ENCODE peak calls at places on chromosomes 11 and 22, in seven cellular contexts. One of them, this sample, is unnamed.

GRCh38 chr11:64933935-64934693 is 1.6 kb downstream of the GPHA2 start:
- ATAC-seq in heart left ventricle: no peak
- ATAC-seq in HCT116: no peak
- ATAC-seq in upper lobe of left lung: no peak
- ATAC-seq in psoas muscle: no peak
- ATAC-seq in pancreas: no peak
- ATAC-seq in lung: no peak
- ATAC-seq in this sample: no peak

GRCh38 chr11:69642549-69642912 is 1.6 kb downstream of the CCND1 start:
- ATAC-seq in heart left ventricle: no peak
- ATAC-seq in HCT116: no peak
- ATAC-seq in upper lobe of left lung: peak; percentile 15
- ATAC-seq in psoas muscle: no peak
- ATAC-seq in pancreas: no peak
- ATAC-seq in lung: no peak
- ATAC-seq in this sample: no peak

GRCh38 chr11:27485930-27486773 is 13.6 kb upstream of the LGR4 start:
- ATAC-seq in heart left ventricle: no peak
- ATAC-seq in HCT116: peak; percentile 73
- ATAC-seq in upper lobe of left lung: peak; percentile 63
- ATAC-seq in psoas muscle: peak; percentile 67
- ATAC-seq in pancreas: peak; percentile 67
- ATAC-seq in lung: peak; percentile 58
- ATAC-seq in this sample: no peak

GRCh38 chr11:12123177-12123576 is 12.8 kb downstream of the MICAL2 start:
- ATAC-seq in heart left ventricle: no peak
- ATAC-seq in HCT116: no peak
- ATAC-seq in upper lobe of left lung: no peak
- ATAC-seq in psoas muscle: no peak
- ATAC-seq in pancreas: no peak
- ATAC-seq in lung: no peak
- ATAC-seq in this sample: no peak

GRCh38 chr22:50119768-50120251 is 30.0 kb downstream of the MOV10L1 start:
- ATAC-seq in heart left ventricle: no peak
- ATAC-seq in HCT116: no peak
- ATAC-seq in upper lobe of left lung: no peak
- ATAC-seq in psoas muscle: no peak
- ATAC-seq in pancreas: no peak
- ATAC-seq in lung: no peak
- ATAC-seq in this sample: no peak

GRCh38 chr22:36196254-36197064 is 5.2 kb downstream of the APOL4 start:
- ATAC-seq in heart left ventricle: no peak
- ATAC-seq in HCT116: no peak
- ATAC-seq in upper lobe of left lung: no peak
- ATAC-seq in psoas muscle: no peak
- ATAC-seq in pancreas: no peak
- ATAC-seq in lung: no peak
- ATAC-seq in this sample: no peak

GRCh38 chr11:45102361-45102809 is 44.1 kb upstream of the PRDM11 start:
- ATAC-seq in heart left ventricle: no peak
- ATAC-seq in HCT116: no peak
- ATAC-seq in upper lobe of left lung: no peak
- ATAC-seq in psoas muscle: no peak
- ATAC-seq in pancreas: no peak
- ATAC-seq in lung: no peak
- ATAC-seq in this sample: no peak

GRCh38 chr11:27370374-27370773 is 7.4 kb upstream of the CCDC34 start:
- ATAC-seq in heart left ventricle: no peak
- ATAC-seq in HCT116: no peak
- ATAC-seq in upper lobe of left lung: no peak
- ATAC-seq in psoas muscle: no peak
- ATAC-seq in pancreas: no peak
- ATAC-seq in lung: no peak
- ATAC-seq in this sample: no peak

GRCh38 chr11:104668797-104669463 is 229.3 kb downstream of the CASP12 start:
- ATAC-seq in heart left ventricle: no peak
- ATAC-seq in HCT116: peak; percentile 79
- ATAC-seq in upper lobe of left lung: no peak
- ATAC-seq in psoas muscle: no peak
- ATAC-seq in pancreas: no peak
- ATAC-seq in lung: no peak
- ATAC-seq in this sample: no peak

DNA sequence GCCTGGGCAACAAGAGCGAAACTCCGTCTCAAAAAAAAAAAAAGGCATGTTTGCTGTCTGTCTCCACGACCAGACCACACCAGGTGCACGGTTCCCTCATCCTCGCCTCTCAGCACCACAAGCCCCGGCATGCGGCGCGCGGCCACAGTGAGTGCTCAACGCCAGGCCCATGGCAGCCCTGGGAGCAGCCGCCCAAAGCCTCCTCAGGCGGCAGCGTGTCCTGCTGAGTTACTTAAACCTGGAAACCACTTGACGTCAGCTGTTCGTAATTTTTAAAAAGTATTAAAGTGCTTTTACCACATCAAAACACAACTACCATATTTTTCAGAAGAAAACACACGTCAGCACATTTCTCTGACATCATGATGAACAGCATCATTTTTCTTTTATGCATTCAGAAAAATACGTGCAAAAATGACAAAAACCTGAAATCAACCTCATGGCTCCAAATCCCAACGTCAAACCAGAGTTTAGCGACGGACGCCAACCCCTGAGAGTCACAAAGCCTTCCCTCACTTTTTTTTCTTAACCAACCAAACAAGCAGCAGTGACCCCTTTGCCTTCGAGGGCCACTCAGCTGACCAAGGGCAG is 2.1 kb downstream of the DEAF1 start:
- ATAC-seq in heart left ventricle: no peak
- ATAC-seq in HCT116: no peak
- ATAC-seq in upper lobe of left lung: no peak
- ATAC-seq in psoas muscle: no peak
- ATAC-seq in pancreas: no peak
- ATAC-seq in lung: no peak
- ATAC-seq in this sample: no peak
- H3K4me3 ChIP-seq in heart left ventricle: no peak overlapping the region
- H3K4me3 ChIP-seq in HCT116: no peak overlapping the region
- H3K4me3 ChIP-seq in upper lobe of left lung: no peak overlapping the region
- H3K4me3 ChIP-seq in psoas muscle: peak overlapping the region; percentile 95
- H3K4me3 ChIP-seq in pancreas: no peak overlapping the region
- H3K4me3 ChIP-seq in lung: no peak overlapping the region
- H3K4me3 ChIP-seq in this sample: peak overlapping the region; percentile 94

DNA sequence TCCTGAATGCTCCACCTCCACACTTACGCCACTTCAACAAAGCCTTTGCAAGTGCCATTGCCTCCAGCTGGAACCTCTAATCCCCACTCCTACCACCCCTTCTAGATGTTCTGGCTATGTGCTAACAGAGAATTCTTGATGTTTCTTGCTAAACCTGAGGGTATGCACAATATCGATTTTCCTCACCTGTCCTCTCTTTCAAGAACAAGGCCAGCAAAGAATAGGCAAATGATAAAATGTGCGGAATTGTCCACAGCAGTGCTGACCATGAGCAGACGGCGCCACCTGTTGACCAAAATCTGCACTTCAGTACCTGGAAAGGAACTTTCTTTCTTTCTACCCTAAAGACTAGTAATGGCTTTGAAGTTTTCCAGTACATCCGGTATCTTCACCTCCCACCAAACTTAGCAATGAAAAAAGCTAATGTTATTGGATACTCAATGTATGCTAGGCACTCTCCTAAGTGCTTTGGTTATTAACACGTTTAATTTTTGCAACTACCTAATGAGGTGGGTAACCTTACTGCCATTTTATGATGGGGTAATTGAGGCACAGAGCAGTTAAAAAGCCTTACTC is 3.4 kb downstream of the TIMM10 start:
- ATAC-seq in heart left ventricle: no peak
- ATAC-seq in HCT116: no peak
- ATAC-seq in upper lobe of left lung: peak; percentile 49
- ATAC-seq in psoas muscle: peak; percentile 31
- ATAC-seq in pancreas: peak; percentile 34
- ATAC-seq in lung: no peak
- ATAC-seq in this sample: peak; percentile 33
- H3K27me3 ChIP-seq in heart left ventricle: no peaks in the 10 kb centered on the region
- H3K27me3 ChIP-seq in HCT116: no peaks in the 10 kb centered on the region
- H3K27me3 ChIP-seq in upper lobe of left lung: no peaks in the 10 kb centered on the region
- H3K27me3 ChIP-seq in psoas muscle: no peaks in the 10 kb centered on the region
- H3K27me3 ChIP-seq in pancreas: no peaks in the 10 kb centered on the region
- H3K27me3 ChIP-seq in lung: no peaks in the 10 kb centered on the region
- H3K27me3 ChIP-seq in this sample: no peaks in the 10 kb centered on the region

GRCh38 chr11:95153857-95154246 is 64.2 kb downstream of the ENDOD1 start:
- ATAC-seq in heart left ventricle: no peak
- ATAC-seq in HCT116: no peak
- ATAC-seq in upper lobe of left lung: no peak
- ATAC-seq in psoas muscle: no peak
- ATAC-seq in pancreas: no peak
- ATAC-seq in lung: no peak
- ATAC-seq in this sample: no peak

GRCh38 chr11:95152878-95153856 is 63.5 kb downstream of the ENDOD1 start:
- ATAC-seq in heart left ventricle: no peak
- ATAC-seq in HCT116: no peak
- ATAC-seq in upper lobe of left lung: no peak
- ATAC-seq in psoas muscle: no peak
- ATAC-seq in pancreas: no peak
- ATAC-seq in lung: no peak
- ATAC-seq in this sample: no peak

GRCh38 chr11:95156133-95156731 is 66.6 kb downstream of the ENDOD1 start:
- ATAC-seq in heart left ventricle: no peak
- ATAC-seq in HCT116: no peak
- ATAC-seq in upper lobe of left lung: no peak
- ATAC-seq in psoas muscle: no peak
- ATAC-seq in pancreas: no peak
- ATAC-seq in lung: no peak
- ATAC-seq in this sample: no peak

GRCh38 chr11:95155385-95155784 is 65.7 kb downstream of the ENDOD1 start:
- ATAC-seq in heart left ventricle: no peak
- ATAC-seq in HCT116: no peak
- ATAC-seq in upper lobe of left lung: no peak
- ATAC-seq in psoas muscle: no peak
- ATAC-seq in pancreas: no peak
- ATAC-seq in lung: no peak
- ATAC-seq in this sample: no peak

GRCh38 chr11:95154514-95154913 is 64.9 kb downstream of the ENDOD1 start:
- ATAC-seq in heart left ventricle: no peak
- ATAC-seq in HCT116: no peak
- ATAC-seq in upper lobe of left lung: no peak
- ATAC-seq in psoas muscle: no peak
- ATAC-seq in pancreas: no peak
- ATAC-seq in lung: no peak
- ATAC-seq in this sample: no peak
- TF ChIP-seq CTCF in heart left ventricle: peak; percentile 47
- TF ChIP-seq CTCF in HCT116: peak; percentile 52
- TF ChIP-seq CTCF in upper lobe of left lung: peak; percentile 55
- TF ChIP-seq CTCF in psoas muscle: peak; percentile 51
- TF ChIP-seq CTCF in pancreas: peak; percentile 22
- TF ChIP-seq CTCF in lung: peak; percentile 38
- TF ChIP-seq CTCF in this sample: no peak

GRCh38 chr11:120702656-120703055 is 191.1 kb downstream of the GRIK4 start:
- ATAC-seq in heart left ventricle: no peak
- ATAC-seq in HCT116: no peak
- ATAC-seq in upper lobe of left lung: no peak
- ATAC-seq in psoas muscle: no peak
- ATAC-seq in pancreas: no peak
- ATAC-seq in lung: no peak
- ATAC-seq in this sample: no peak

GRCh38 chr11:120706257-120706656 is 194.7 kb downstream of the GRIK4 start:
- ATAC-seq in heart left ventricle: no peak
- ATAC-seq in HCT116: no peak
- ATAC-seq in upper lobe of left lung: no peak
- ATAC-seq in psoas muscle: no peak
- ATAC-seq in pancreas: no peak
- ATAC-seq in lung: no peak
- ATAC-seq in this sample: no peak

GRCh38 chr11:120703358-120704152 is 192.0 kb downstream of the GRIK4 start:
- ATAC-seq in heart left ventricle: no peak
- ATAC-seq in HCT116: no peak
- ATAC-seq in upper lobe of left lung: no peak
- ATAC-seq in psoas muscle: no peak
- ATAC-seq in pancreas: no peak
- ATAC-seq in lung: no peak
- ATAC-seq in this sample: no peak

GRCh38 chr11:120707098-120707497 is 195.6 kb downstream of the GRIK4 start:
- ATAC-seq in heart left ventricle: no peak
- ATAC-seq in HCT116: no peak
- ATAC-seq in upper lobe of left lung: no peak
- ATAC-seq in psoas muscle: no peak
- ATAC-seq in pancreas: no peak
- ATAC-seq in lung: no peak
- ATAC-seq in this sample: no peak

GRCh38 chr11:120704256-120704750 is 192.8 kb downstream of the GRIK4 start:
- ATAC-seq in heart left ventricle: no peak
- ATAC-seq in HCT116: no peak
- ATAC-seq in upper lobe of left lung: no peak
- ATAC-seq in psoas muscle: no peak
- ATAC-seq in pancreas: no peak
- ATAC-seq in lung: no peak
- ATAC-seq in this sample: no peak
- H3K4me3 ChIP-seq in heart left ventricle: no peak overlapping the region
- H3K4me3 ChIP-seq in HCT116: no peak overlapping the region
- H3K4me3 ChIP-seq in upper lobe of left lung: no peak overlapping the region
- H3K4me3 ChIP-seq in psoas muscle: no peak overlapping the region
- H3K4me3 ChIP-seq in pancreas: no peak overlapping the region
- H3K4me3 ChIP-seq in lung: no peak overlapping the region
- H3K4me3 ChIP-seq in this sample: no peak overlapping the region

GRCh38 chr11:114060402-114061052 is 1.0 kb downstream of the ZBTB16 start:
- ATAC-seq in heart left ventricle: no peak
- ATAC-seq in HCT116: no peak
- ATAC-seq in upper lobe of left lung: peak; percentile 41
- ATAC-seq in psoas muscle: no peak
- ATAC-seq in pancreas: peak; percentile 32
- ATAC-seq in lung: peak; percentile 21
- ATAC-seq in this sample: no peak
- H3K27me3 ChIP-seq in heart left ventricle: no peaks in the 10 kb centered on the region
- H3K27me3 ChIP-seq in HCT116: peaks cover 5% of the 10 kb centered on the region
- H3K27me3 ChIP-seq in upper lobe of left lung: no peaks in the 10 kb centered on the region
- H3K27me3 ChIP-seq in psoas muscle: no peaks in the 10 kb centered on the region
- H3K27me3 ChIP-seq in pancreas: no peaks in the 10 kb centered on the region
- H3K27me3 ChIP-seq in lung: no peaks in the 10 kb centered on the region
- H3K27me3 ChIP-seq in this sample: no peaks in the 10 kb centered on the region

GRCh38 chr22:34410111-34410510 is 489.8 kb upstream of the LARGE1 start:
- ATAC-seq in heart left ventricle: no peak
- ATAC-seq in HCT116: no peak
- ATAC-seq in upper lobe of left lung: no peak
- ATAC-seq in psoas muscle: no peak
- ATAC-seq in pancreas: no peak
- ATAC-seq in lung: no peak
- ATAC-seq in this sample: no peak
- TF ChIP-seq CTCF in heart left ventricle: no peak
- TF ChIP-seq CTCF in HCT116: no peak
- TF ChIP-seq CTCF in upper lobe of left lung: no peak
- TF ChIP-seq CTCF in psoas muscle: no peak
- TF ChIP-seq CTCF in pancreas: no peak
- TF ChIP-seq CTCF in lung: no peak
- TF ChIP-seq CTCF in this sample: no peak

This sample was measured in gastroesophageal sphincter.